ENCODE peak calls at places on chromosomes 13 and 19, in six cellular contexts. One of them, this sample, is unnamed.

GRCh38 chr13:46655727-46656180 is 102.8 kb downstream of the LRCH1 start:
- DNase-seq in K562: no peak
- DNase-seq in A549: no peak
- DNase-seq in HepG2: no peak
- DNase-seq in SK-N-SH: no peak
- DNase-seq in GM12878: no peak
- DNase-seq in this sample: no peak

GRCh38 chr19:44093931-44094765 is at the start of gene ZNF224:
- DNase-seq in K562: peak; percentile 94
- DNase-seq in A549: peak; percentile 97
- DNase-seq in HepG2: peak; percentile 88
- DNase-seq in SK-N-SH: peak; percentile 87
- DNase-seq in GM12878: peak; percentile 57
- DNase-seq in this sample: peak; percentile 90

GRCh38 chr19:1469936-1470863 is 8.8 kb downstream of the C19orf25 start:
- DNase-seq in K562: peak; percentile 64
- DNase-seq in A549: no peak
- DNase-seq in HepG2: no peak
- DNase-seq in SK-N-SH: no peak
- DNase-seq in GM12878: no peak
- DNase-seq in this sample: no peak

GRCh38 chr19:28292822-28293500 is 920.0 kb downstream of the UQCRFS1 start:
- DNase-seq in K562: no peak
- DNase-seq in A549: no peak
- DNase-seq in HepG2: no peak
- DNase-seq in SK-N-SH: peak; percentile 11
- DNase-seq in GM12878: no peak
- DNase-seq in this sample: no peak

GRCh38 chr19:38877781-38878574 is at the start of gene RINL:
- DNase-seq in K562: peak; percentile 61
- DNase-seq in A549: no peak
- DNase-seq in HepG2: no peak
- DNase-seq in SK-N-SH: peak; percentile 49
- DNase-seq in GM12878: no peak
- DNase-seq in this sample: no peak

GRCh38 chr13:59229861-59230260 is 933.9 kb downstream of the DIAPH3 start:
- DNase-seq in K562: no peak
- DNase-seq in A549: no peak
- DNase-seq in HepG2: no peak
- DNase-seq in SK-N-SH: no peak
- DNase-seq in GM12878: no peak
- DNase-seq in this sample: no peak

GRCh38 chr13:99692854-99693253 is 191.6 kb downstream of the TM9SF2 start:
- DNase-seq in K562: no peak
- DNase-seq in A549: no peak
- DNase-seq in HepG2: no peak
- DNase-seq in SK-N-SH: no peak
- DNase-seq in GM12878: no peak
- DNase-seq in this sample: no peak

GRCh38 chr13:73943137-73943964 is 190.9 kb downstream of the KLF12 start:
- DNase-seq in K562: no peak
- DNase-seq in A549: no peak
- DNase-seq in HepG2: no peak
- DNase-seq in SK-N-SH: peak; percentile 16
- DNase-seq in GM12878: no peak
- DNase-seq in this sample: no peak

GRCh38 chr13:37966266-37966665 is 96.7 kb upstream of the TRPC4 start:
- DNase-seq in K562: no peak
- DNase-seq in A549: no peak
- DNase-seq in HepG2: no peak
- DNase-seq in SK-N-SH: no peak
- DNase-seq in GM12878: no peak
- DNase-seq in this sample: no peak

GRCh38 chr13:66210677-66211076 is 1019.5 kb downstream of the PCDH9 start:
- DNase-seq in K562: peak; percentile 1
- DNase-seq in A549: peak; percentile 21
- DNase-seq in HepG2: no peak
- DNase-seq in SK-N-SH: no peak
- DNase-seq in GM12878: no peak
- DNase-seq in this sample: peak; percentile 91

GRCh38 chr19:16206046-16206605 is 8.4 kb downstream of the AP1M1 start:
- DNase-seq in K562: no peak
- DNase-seq in A549: no peak
- DNase-seq in HepG2: no peak
- DNase-seq in SK-N-SH: no peak
- DNase-seq in GM12878: no peak
- DNase-seq in this sample: no peak

GRCh38 chr13:50693755-50694154 is 149.7 kb downstream of the DLEU7 start:
- DNase-seq in K562: no peak
- DNase-seq in A549: no peak
- DNase-seq in HepG2: no peak
- DNase-seq in SK-N-SH: no peak
- DNase-seq in GM12878: no peak
- DNase-seq in this sample: no peak

GRCh38 chr13:41025518-41025917 is 6.4 kb upstream of the ELF1 start:
- DNase-seq in K562: no peak
- DNase-seq in A549: no peak
- DNase-seq in HepG2: peak; percentile 81
- DNase-seq in SK-N-SH: no peak
- DNase-seq in GM12878: no peak
- DNase-seq in this sample: no peak

GRCh38 chr19:14979136-14979497 is 547 bp downstream of the SLC1A6 start:
- DNase-seq in K562: no peak
- DNase-seq in A549: no peak
- DNase-seq in HepG2: no peak
- DNase-seq in SK-N-SH: no peak
- DNase-seq in GM12878: no peak
- DNase-seq in this sample: no peak

GRCh38 chr19:46296722-46297431 is at the start of gene HIF3A:
- DNase-seq in K562: peak; percentile 10
- DNase-seq in A549: no peak
- DNase-seq in HepG2: no peak
- DNase-seq in SK-N-SH: peak; percentile 90
- DNase-seq in GM12878: no peak
- DNase-seq in this sample: no peak

GRCh38 chr19:45178262-45179062 is at the start of gene BLOC1S3:
- DNase-seq in K562: peak; percentile 100
- DNase-seq in A549: peak; percentile 100
- DNase-seq in HepG2: peak; percentile 100
- DNase-seq in SK-N-SH: peak; percentile 97
- DNase-seq in GM12878: peak; percentile 100
- DNase-seq in this sample: peak; percentile 100

GRCh38 chr13:85728831-85729230 is 70.4 kb downstream of the SLITRK6 start:
- DNase-seq in K562: no peak
- DNase-seq in A549: no peak
- DNase-seq in HepG2: no peak
- DNase-seq in SK-N-SH: no peak
- DNase-seq in GM12878: no peak
- DNase-seq in this sample: peak; percentile 74

GRCh38 chr13:109708014-109708617 is 78.3 kb downstream of the IRS2 start:
- DNase-seq in K562: no peak
- DNase-seq in A549: no peak
- DNase-seq in HepG2: no peak
- DNase-seq in SK-N-SH: no peak
- DNase-seq in GM12878: no peak
- DNase-seq in this sample: no peak

GRCh38 chr19:54850930-54851329 is 687 bp downstream of the KIR3DL2 start:
- DNase-seq in K562: no peak
- DNase-seq in A549: no peak
- DNase-seq in HepG2: no peak
- DNase-seq in SK-N-SH: no peak
- DNase-seq in GM12878: no peak
- DNase-seq in this sample: no peak

DNA sequence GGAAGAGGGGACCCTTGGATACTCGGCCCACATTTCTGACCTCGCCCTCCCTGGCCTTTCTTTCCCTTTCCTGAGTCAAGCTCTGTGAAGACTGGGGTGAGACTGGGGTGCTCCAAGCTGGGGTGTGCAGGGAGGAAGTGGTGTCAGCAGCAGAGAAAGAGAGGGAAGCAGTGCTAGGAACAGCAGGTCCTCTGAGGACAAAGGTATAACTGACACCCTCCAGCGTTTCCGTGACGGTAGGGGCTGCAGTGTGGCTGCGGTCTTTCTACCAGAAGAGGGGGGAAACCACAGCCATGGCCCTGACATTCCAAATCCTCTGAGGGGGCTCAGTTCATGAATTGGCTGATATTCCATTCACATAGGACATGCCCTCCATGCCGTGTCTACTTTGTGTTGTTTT is 1.1 kb downstream of the KIR3DL2 start:
- DNase-seq in K562: no peak
- DNase-seq in A549: no peak
- DNase-seq in HepG2: no peak
- DNase-seq in SK-N-SH: no peak
- DNase-seq in GM12878: no peak
- DNase-seq in this sample: no peak
- H3K9me3 ChIP-seq in K562: no peaks in the 10 kb centered on the region
- H3K9me3 ChIP-seq in A549: no peaks in the 10 kb centered on the region
- H3K9me3 ChIP-seq in HepG2: no peaks in the 10 kb centered on the region
- H3K9me3 ChIP-seq in SK-N-SH: no peaks in the 10 kb centered on the region
- H3K9me3 ChIP-seq in GM12878: no peaks in the 10 kb centered on the region
- H3K9me3 ChIP-seq in this sample: peaks cover 38% of the 10 kb centered on the region

GRCh38 chr13:96992633-96993032 is 1.6 kb downstream of the OXGR1 start:
- DNase-seq in K562: no peak
- DNase-seq in A549: no peak
- DNase-seq in HepG2: no peak
- DNase-seq in SK-N-SH: no peak
- DNase-seq in GM12878: no peak
- DNase-seq in this sample: no peak
- TF ChIP-seq SMC3 in K562: no peak
- TF ChIP-seq SMC3 in A549: no peak
- TF ChIP-seq SMC3 in HepG2: no peak
- TF ChIP-seq SMC3 in SK-N-SH: no peak
- TF ChIP-seq SMC3 in GM12878: no peak
- TF ChIP-seq SMC3 in this sample: no peak

DNA sequence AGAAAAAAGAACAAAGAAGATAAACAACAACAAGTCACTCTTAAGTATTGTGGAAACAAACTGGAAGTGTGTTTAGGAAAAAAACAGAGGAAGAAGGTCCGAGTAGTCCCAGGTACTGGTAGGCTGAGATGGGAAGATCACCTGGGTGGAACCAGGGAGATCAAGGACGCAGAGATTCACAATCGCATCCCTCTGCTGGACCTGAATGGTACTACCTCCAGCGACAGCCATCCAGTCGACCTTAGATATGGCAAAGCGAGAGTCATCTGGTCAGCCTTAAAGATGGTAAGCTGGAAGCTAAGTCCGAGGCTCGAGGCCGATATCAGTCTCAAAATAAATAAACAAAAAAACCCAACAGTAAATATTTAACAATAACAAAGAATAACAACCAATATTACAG is 44.9 kb upstream of the ZNF91 start:
- DNase-seq in K562: peak; percentile 27
- DNase-seq in A549: peak; percentile 9
- DNase-seq in HepG2: no peak
- DNase-seq in SK-N-SH: peak; percentile 30
- DNase-seq in GM12878: no peak
- DNase-seq in this sample: no peak
- H3K9me3 ChIP-seq in K562: no peaks in the 10 kb centered on the region
- H3K9me3 ChIP-seq in A549: peaks cover 47% of the 10 kb centered on the region
- H3K9me3 ChIP-seq in HepG2: peaks cover 83% of the 10 kb centered on the region
- H3K9me3 ChIP-seq in SK-N-SH: peaks cover 3% of the 10 kb centered on the region
- H3K9me3 ChIP-seq in GM12878: no peaks in the 10 kb centered on the region
- H3K9me3 ChIP-seq in this sample: peaks cover 24% of the 10 kb centered on the region

DNA sequence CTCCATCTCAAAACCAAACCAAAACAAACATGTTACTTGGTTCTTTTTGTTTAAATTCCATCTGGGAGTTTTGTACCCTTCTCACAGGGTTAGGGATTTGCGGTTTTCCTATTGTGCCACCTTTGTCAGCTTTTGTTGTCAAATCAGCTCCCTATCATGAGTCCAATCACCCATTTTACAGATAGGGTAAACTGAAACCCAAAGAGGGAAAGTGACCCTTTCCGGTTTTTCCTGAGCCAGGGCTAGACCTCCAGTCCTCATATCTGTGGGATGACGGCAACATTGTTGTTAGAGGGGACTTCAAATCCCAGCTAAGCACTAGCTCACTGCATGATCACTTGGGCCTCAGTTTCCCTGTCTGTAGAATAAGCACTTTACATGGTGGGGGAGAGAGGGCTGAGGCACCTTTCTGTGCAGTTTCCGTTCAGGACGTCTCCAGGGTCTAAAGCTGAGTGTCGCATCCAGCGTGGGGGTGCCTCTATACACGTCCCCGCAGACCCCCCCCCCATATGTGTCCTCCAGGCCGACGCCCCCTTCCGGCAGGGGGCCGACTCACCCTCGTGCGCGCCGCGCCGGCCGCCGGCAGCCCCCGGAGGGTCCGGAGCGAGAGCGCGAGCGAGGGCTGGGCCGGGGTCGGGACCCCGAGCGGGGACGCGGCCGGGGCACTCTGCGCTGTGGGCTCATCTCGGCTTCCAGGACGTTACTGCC is 3.9 kb downstream of the CCDC194 start:
- DNase-seq in K562: no peak
- DNase-seq in A549: no peak
- DNase-seq in HepG2: no peak
- DNase-seq in SK-N-SH: no peak
- DNase-seq in GM12878: no peak
- DNase-seq in this sample: no peak
- TF ChIP-seq SMC3 in K562: no peak
- TF ChIP-seq SMC3 in A549: no peak
- TF ChIP-seq SMC3 in HepG2: no peak
- TF ChIP-seq SMC3 in SK-N-SH: no peak
- TF ChIP-seq SMC3 in GM12878: no peak
- TF ChIP-seq SMC3 in this sample: no peak

GRCh38 chr19:23784274-23784673 is 25.6 kb upstream of the ZNF681 start:
- DNase-seq in K562: no peak
- DNase-seq in A549: no peak
- DNase-seq in HepG2: no peak
- DNase-seq in SK-N-SH: no peak
- DNase-seq in GM12878: peak; percentile 4
- DNase-seq in this sample: no peak

GRCh38 chr19:23787106-23787505 is 28.4 kb upstream of the ZNF681 start:
- DNase-seq in K562: no peak
- DNase-seq in A549: no peak
- DNase-seq in HepG2: no peak
- DNase-seq in SK-N-SH: no peak
- DNase-seq in GM12878: no peak
- DNase-seq in this sample: peak; percentile 1

GRCh38 chr19:23783634-23784033 is 24.9 kb upstream of the ZNF681 start:
- DNase-seq in K562: no peak
- DNase-seq in A549: no peak
- DNase-seq in HepG2: no peak
- DNase-seq in SK-N-SH: no peak
- DNase-seq in GM12878: no peak
- DNase-seq in this sample: no peak

GRCh38 chr19:23788415-23788814 is 29.7 kb upstream of the ZNF681 start:
- DNase-seq in K562: no peak
- DNase-seq in A549: no peak
- DNase-seq in HepG2: no peak
- DNase-seq in SK-N-SH: no peak
- DNase-seq in GM12878: no peak
- DNase-seq in this sample: no peak

DNA sequence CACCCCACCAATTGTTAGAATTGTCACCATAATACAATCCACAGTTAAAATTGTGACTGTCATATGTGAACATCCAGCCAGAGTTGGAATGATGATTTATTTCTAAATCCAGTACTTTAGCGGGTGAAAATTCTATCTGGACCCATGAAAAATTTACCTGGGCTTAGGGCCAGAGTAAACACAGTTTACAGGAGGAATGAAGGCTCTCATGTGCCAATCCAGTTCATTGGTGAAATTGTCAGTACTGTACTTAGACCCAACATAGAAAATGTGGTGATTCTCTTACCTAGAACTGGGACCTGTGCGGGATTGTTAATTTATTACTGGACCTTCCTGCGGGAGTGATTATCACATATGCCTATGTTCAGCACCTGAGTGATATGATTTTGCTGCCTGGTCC is 27.3 kb upstream of the ZNF681 start:
- DNase-seq in K562: no peak
- DNase-seq in A549: no peak
- DNase-seq in HepG2: no peak
- DNase-seq in SK-N-SH: no peak
- DNase-seq in GM12878: no peak
- DNase-seq in this sample: no peak
- H3K9me3 ChIP-seq in K562: no peaks in the 10 kb centered on the region
- H3K9me3 ChIP-seq in A549: peaks cover 15% of the 10 kb centered on the region
- H3K9me3 ChIP-seq in HepG2: peaks cover 94% of the 10 kb centered on the region
- H3K9me3 ChIP-seq in SK-N-SH: no peaks in the 10 kb centered on the region
- H3K9me3 ChIP-seq in GM12878: no peaks in the 10 kb centered on the region
- H3K9me3 ChIP-seq in this sample: peaks cover 9% of the 10 kb centered on the region